ENCODE peak calls at places on chromosomes 3 and 15, in seven cellular contexts. K is sigmoid colon, C is esophagus muscularis mucosa, E is SJSA1, V is neuronal stem cell, H is NCI-H1436, F is COLO829. U is an unnamed sample.

GRCh38 chr3:54211097-54211496 is 88.7 kb downstream of the CACNA2D3 start:
- DNase-seq in K (no peak), C (no peak), E (no peak), V (no peak), H (no peak), F (no peak), U (no peak)

GRCh38 chr15:82750831-82751181 is 41.1 kb upstream of the AP3B2 start:
- DNase-seq in K (no peak), C (no peak), E (no peak), V (no peak), H (no peak), F (peak; percentile 4), U (peak; percentile 30)

GRCh38 chr3:9211155-9211950 is 38.1 kb downstream of the SRGAP3 start:
- DNase-seq in K (no peak), C (no peak), E (peak; percentile 62), V (no peak), H (no peak), F (no peak), U (no peak)

GRCh38 chr3:115855911-115856310 is 232.6 kb downstream of the GAP43 start:
- DNase-seq in K (no peak), C (no peak), E (no peak), V (no peak), H (no peak), F (no peak), U (no peak)

GRCh38 chr3:104190681-104191080 is 1176.0 kb upstream of the ALCAM start:
- DNase-seq in K (no peak), C (no peak), E (no peak), V (no peak), H (no peak), F (no peak), U (no peak)

GRCh38 chr15:40982855-40983254 is 29.6 kb downstream of the CHAC1 start:
- DNase-seq in K (no peak), C (no peak), E (peak; percentile 80), V (no peak), H (no peak), F (no peak), U (no peak)

GRCh38 chr3:128217702-128218475 is 64.6 kb downstream of the EEFSEC start:
- DNase-seq in K (no peak), C (no peak), E (no peak), V (no peak), H (no peak), F (peak; percentile 53), U (no peak)

GRCh38 chr15:63374686-63375520 is 6.7 kb downstream of the CA12 start:
- DNase-seq in K (no peak), C (no peak), E (peak; percentile 59), V (no peak), H (no peak), F (peak; percentile 78), U (no peak)

GRCh38 chr3:87175662-87176230 is 51.4 kb upstream of the CHMP2B start:
- DNase-seq in K (no peak), C (no peak), E (no peak), V (no peak), H (no peak), F (no peak), U (no peak)

GRCh38 chr15:40160689-40161688 is at the start of gene BUB1B:
- DNase-seq in K (peak; percentile 95), C (peak; percentile 94), E (peak; percentile 94), V (peak; percentile 95), H (peak; percentile 92), F (peak; percentile 95), U (peak; percentile 95)

GRCh38 chr15:100116416-100117190 is 225.2 kb downstream of the ADAMTS17 start:
- DNase-seq in K (peak; percentile 74), C (no peak), E (no peak), V (no peak), H (no peak), F (no peak), U (no peak)

GRCh38 chr3:57221883-57222282 is 5.6 kb upstream of the APPL1 start:
- DNase-seq in K (no peak), C (no peak), E (no peak), V (no peak), H (no peak), F (peak; percentile 51), U (peak; percentile 11)

GRCh38 chr3:57063027-57063426 is 2.6 kb downstream of the SPATA12 start:
- DNase-seq in K (no peak), C (no peak), E (no peak), V (no peak), H (no peak), F (no peak), U (no peak)

GRCh38 chr15:85750319-85750806 is 44.4 kb downstream of the KLHL25 start:
- DNase-seq in K (peak; percentile 90), C (no peak), E (no peak), V (no peak), H (no peak), F (no peak), U (no peak)

GRCh38 chr3:197028711-197029510 is 706 bp downstream of the MELTF start:
- DNase-seq in K (no peak), C (no peak), E (no peak), V (no peak), H (no peak), F (no peak), U (peak; percentile 13)

GRCh38 chr3:56683122-56683817 is at the start of gene TASOR:
- DNase-seq in K (peak; percentile 91), C (peak; percentile 93), E (peak; percentile 47), V (peak; percentile 51), H (peak; percentile 49), F (peak; percentile 92), U (peak; percentile 83)

GRCh38 chr3:126937533-126938432 is 45.1 kb upstream of the PLXNA1 start:
- DNase-seq in K (peak; percentile 52), C (no peak), E (no peak), V (no peak), H (no peak), F (no peak), U (no peak)

GRCh38 chr15:74869726-74870407 is 3.3 kb downstream of the SCAMP2 start:
- DNase-seq in K (peak; percentile 88), C (peak; percentile 93), E (no peak), V (no peak), H (no peak), F (no peak), U (peak; percentile 89)

GRCh38 chr3:196981657-196982056 is 13.0 kb upstream of the PIGZ start:
- DNase-seq in K (no peak), C (no peak), E (no peak), V (no peak), H (no peak), F (no peak), U (no peak)

GRCh38 chr3:51819709-51820406 is 40.8 kb upstream of the IQCF6 start:
- DNase-seq in K (no peak), C (peak; percentile 87), E (no peak), V (no peak), H (no peak), F (no peak), U (no peak)

GRCh38 chr3:71104090-71104489 is 479.4 kb downstream of the FOXP1 start:
- DNase-seq in K (no peak), C (no peak), E (peak; percentile 73), V (no peak), H (no peak), F (no peak), U (no peak)

GRCh38 chr15:34217587-34218225 is 7.1 kb upstream of the EMC4 start:
- DNase-seq in K (no peak), C (no peak), E (peak; percentile 26), V (no peak), H (no peak), F (peak; percentile 45), U (no peak)

U was measured in small intestine.